ENCODE peak calls at places on chromosomes 11 and 22, in seven cellular contexts. L, P, R, X, F, M and B are unnamed samples.
A peak's percentile ranks its signal among the peaks of the same experiment; 100 is the strongest.

GRCh38 chr22:35749808-35750207 is 32.1 kb downstream of the APOL5 start:
- DNase-seq in R (no peak), L (no peak), P (no peak), M (no peak), F (no peak), X (no peak), B (no peak)

GRCh38 chr11:113664981-113665710 is 41.0 kb downstream of the TMPRSS5 start:
- DNase-seq in X (peak; percentile 42), M (no peak), L (no peak), F (no peak), P (no peak), R (no peak), B (no peak)

GRCh38 chr22:26550498-26551033 is 38.3 kb upstream of the TFIP11 start:
- DNase-seq in P (no peak), R (peak; percentile 36), M (no peak), L (peak; percentile 76), F (no peak), X (no peak), B (no peak)

GRCh38 chr11:114156131-114156581 is 96.6 kb downstream of the ZBTB16 start:
- DNase-seq in R (no peak), M (no peak), X (no peak), L (no peak), F (no peak), P (no peak), B (no peak)

GRCh38 chr11:20066013-20066782 is 94.1 kb downstream of the DBX1 start:
- DNase-seq in R (no peak), L (no peak), F (no peak), X (no peak), M (no peak), P (no peak), B (no peak)

GRCh38 chr11:3627291-3627690 is 14.5 kb downstream of the ART5 start:
- DNase-seq in F (no peak), X (no peak), R (no peak), L (peak; percentile 51), M (no peak), P (no peak), B (no peak)

GRCh38 chr22:48799227-48799970 is 1028.3 kb downstream of the BRD1 start:
- DNase-seq in R (no peak), F (no peak), P (no peak), L (no peak), X (no peak), M (no peak), B (no peak)

GRCh38 chr11:65590240-65590738 is 5.3 kb downstream of the KCNK7 start:
- DNase-seq in P (no peak), R (no peak), M (no peak), X (no peak), L (peak; percentile 57), F (no peak), B (peak; percentile 17)

GRCh38 chr11:122229078-122229477 is 113.1 kb upstream of the BLID start:
- DNase-seq in L (no peak), R (no peak), P (no peak), X (no peak), F (no peak), M (no peak), B (no peak)

GRCh38 chr11:77589521-77590193 is at the start of gene AQP11:
- DNase-seq in P (peak; percentile 26), R (peak; percentile 93), M (peak; percentile 59), L (peak; percentile 63), X (peak; percentile 90), F (peak; percentile 76), B (peak; percentile 72)

GRCh38 chr11:1846453-1846932 is 6.4 kb upstream of the LSP1 start:
- DNase-seq in F (no peak), M (no peak), L (no peak), P (no peak), X (no peak), R (no peak), B (no peak)

GRCh38 chr11:65572356-65573043 is at the start of gene FAM89B:
- DNase-seq in F (peak; percentile 94), R (peak; percentile 91), M (peak; percentile 91), L (peak; percentile 44), P (no peak), X (peak; percentile 93), B (peak; percentile 52)

GRCh38 chr11:10317776-10318526 is 13.1 kb downstream of the ADM start:
- DNase-seq in F (no peak), M (no peak), X (no peak), R (no peak), P (no peak), L (no peak), B (no peak)

GRCh38 chr22:27512283-27512761 is 289.2 kb downstream of the MN1 start:
- DNase-seq in M (peak; percentile 65), L (peak; percentile 83), X (peak; percentile 79), F (peak; percentile 92), R (no peak), P (no peak), B (peak; percentile 13)

GRCh38 chr11:62012451-62013265 is 45.2 kb upstream of the FTH1 start:
- DNase-seq in F (no peak), L (no peak), R (no peak), M (no peak), X (no peak), P (no peak), B (no peak)

GRCh38 chr22:49865156-49865555 is 11.5 kb downstream of the ZBED4 start:
- DNase-seq in M (no peak), R (no peak), X (no peak), F (no peak), P (no peak), L (no peak), B (no peak)

GRCh38 chr22:46770151-46770641 is 7.7 kb downstream of the TBC1D22A start:
- DNase-seq in P (no peak), F (no peak), R (no peak), L (no peak), M (no peak), X (no peak), B (no peak)

GRCh38 chr11:12403995-12404345 is 26.6 kb downstream of the PARVA start:
- DNase-seq in R (no peak), P (no peak), M (no peak), L (no peak), F (no peak), X (no peak), B (no peak)

GRCh38 chr11:12404461-12404860 is 27.1 kb downstream of the PARVA start:
- DNase-seq in M (no peak), P (no peak), R (no peak), F (no peak), X (no peak), L (no peak), B (no peak)

GRCh38 chr11:12403122-12403994 is 26.0 kb downstream of the PARVA start:
- DNase-seq in L (peak; percentile 54), R (no peak), F (no peak), M (no peak), P (no peak), X (no peak), B (no peak)

GRCh38 chr11:12402691-12403120 is 25.3 kb downstream of the PARVA start:
- DNase-seq in X (no peak), L (no peak), M (no peak), P (no peak), R (no peak), F (no peak), B (no peak)

GRCh38 chr11:12402027-12402426 is 24.7 kb downstream of the PARVA start:
- DNase-seq in M (no peak), X (no peak), P (no peak), L (no peak), R (peak; percentile 27), F (no peak), B (no peak)
- TF ChIP-seq CTCF in M (no peak), X (no peak), P (no peak), L (no peak), R (peak; percentile 23), F (no peak), B (no peak)

GRCh38 chr11:119476666-119477331 is 53.8 kb upstream of the THY1 start:
- DNase-seq in F (peak; percentile 55), M (peak; percentile 14), X (peak; percentile 21), L (no peak), R (no peak), P (no peak), B (no peak)
- H3K4me3 ChIP-seq in F (no peak overlapping the region), M (no peak overlapping the region), X (no peak overlapping the region), L (no peak overlapping the region), R (no peak overlapping the region), P (no peak overlapping the region), B (no peak overlapping the region)

GRCh38 chr11:45210846-45211245 is 64.4 kb downstream of the PRDM11 start:
- DNase-seq in X (no peak), R (no peak), M (no peak), F (no peak), L (no peak), P (no peak), B (no peak)

GRCh38 chr11:45213316-45213665 is 66.9 kb downstream of the PRDM11 start:
- DNase-seq in L (no peak), M (no peak), P (no peak), X (no peak), F (no peak), R (no peak), B (no peak)

GRCh38 chr11:45209904-45210699 is 63.7 kb downstream of the PRDM11 start:
- DNase-seq in M (peak; percentile 38), P (no peak), X (peak; percentile 45), F (peak; percentile 90), L (no peak), R (peak; percentile 88), B (no peak)

GRCh38 chr11:45212566-45213315 is 66.3 kb downstream of the PRDM11 start:
- DNase-seq in F (no peak), P (no peak), L (no peak), M (no peak), X (no peak), R (peak; percentile 87), B (no peak)

DNA sequence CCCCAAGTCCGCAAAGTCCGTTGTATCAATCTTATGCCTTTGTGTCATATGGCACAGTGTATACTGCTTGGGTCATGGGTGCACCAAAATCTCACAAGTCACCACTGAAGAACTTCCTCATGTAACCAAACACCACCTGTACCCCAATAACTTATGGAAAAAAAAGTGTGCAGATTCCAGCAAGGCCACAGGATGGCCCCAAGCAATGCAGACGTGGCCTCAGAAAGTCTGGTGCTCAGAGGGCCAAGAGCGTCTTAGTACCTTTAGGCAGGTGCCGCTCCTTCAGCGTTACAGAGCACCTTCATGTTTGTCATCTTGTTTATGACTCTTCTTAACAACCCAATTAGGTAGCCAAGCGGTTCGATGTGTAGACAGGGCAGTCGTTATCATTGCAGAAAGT is 65.3 kb downstream of the PRDM11 start:
- DNase-seq in L (no peak), X (no peak), M (no peak), P (no peak), R (peak; percentile 13), F (no peak), B (no peak)
- TF ChIP-seq CTCF in L (no peak), X (no peak), M (no peak), P (peak; percentile 8), R (peak; percentile 17), F (no peak), B (peak; percentile 26)

GRCh38 chr22:28922540-28923244 is 39.3 kb downstream of the ZNRF3 start:
- DNase-seq in F (no peak), R (no peak), M (no peak), P (no peak), X (no peak), L (no peak), B (no peak)

GRCh38 chr22:28921585-28921879 is 38.2 kb downstream of the ZNRF3 start:
- DNase-seq in L (no peak), R (no peak), M (no peak), F (no peak), P (no peak), X (no peak), B (no peak)

GRCh38 chr22:28920757-28921584 is 37.6 kb downstream of the ZNRF3 start:
- DNase-seq in F (no peak), R (peak; percentile 30), M (no peak), L (no peak), P (no peak), X (no peak), B (no peak)

GRCh38 chr22:28915969-28916368 is 32.6 kb downstream of the ZNRF3 start:
- DNase-seq in M (no peak), R (no peak), F (no peak), X (no peak), L (no peak), P (no peak), B (no peak)

GRCh38 chr22:28917747-28918543 is 34.6 kb downstream of the ZNRF3 start:
- DNase-seq in R (peak; percentile 54), X (peak; percentile 57), F (no peak), L (no peak), M (no peak), P (peak; percentile 74), B (no peak)
- H3K4me3 ChIP-seq in R (peak overlapping the region; percentile 12), X (no peak overlapping the region), F (no peak overlapping the region), L (no peak overlapping the region), M (no peak overlapping the region), P (no peak overlapping the region), B (no peak overlapping the region)